ENCODE peak calls at places on chromosomes 13 and 19, in nine cellular contexts. S is CD4-positive, alpha-beta memory T cell; G is prostate gland; A is colonic mucosa; T is heart left ventricle; D is stomach; E is tibial artery; F is CD8-positive, alpha-beta T cell; N is ovary. X is an unnamed sample. For H3K9me3 and H3K4me1, the result is how much of the 10 kb centered on the place peaks cover.

GRCh38 chr13:31073859-31074718 is 87.6 kb downstream of the HSPH1 start:
- DNase-seq in S (peak), G (peak), A (no peak), T (no peak), D (no peak), E (no peak), F (no peak), N (no peak), X (no peak)

GRCh38 chr19:18481505-18482222 is 40.2 kb downstream of the ELL start:
- DNase-seq in S (no peak), G (no peak), A (no peak), T (no peak), D (no peak), E (no peak), F (no peak), N (no peak), X (no peak)

GRCh38 chr13:76735641-76736040 is 150.6 kb downstream of the KCTD12 start:
- DNase-seq in S (no peak), G (no peak), A (no peak), T (no peak), D (no peak), E (no peak), F (no peak), N (no peak), X (no peak)

GRCh38 chr19:35612559-35613321 is at the start of gene HAUS5:
- DNase-seq in S (peak), G (peak), A (peak), T (peak), D (peak), E (peak), F (peak), N (peak), X (peak)

GRCh38 chr19:51690359-51691121 is 2.6 kb upstream of the SPACA6 start:
- DNase-seq in S (peak), G (peak), A (peak), T (peak), D (peak), E (no peak), F (peak), N (peak), X (peak)

GRCh38 chr19:30309983-30310805 is 62.0 kb upstream of the ZNF536 start:
- DNase-seq in S (no peak), G (no peak), A (no peak), T (no peak), D (no peak), E (no peak), F (no peak), N (no peak), X (no peak)

GRCh38 chr19:18996351-18996750 is 37.0 kb downstream of the SUGP2 start:
- DNase-seq in S (no peak), G (no peak), A (no peak), T (no peak), D (no peak), E (no peak), F (no peak), N (no peak), X (no peak)

GRCh38 chr19:50568321-50569022 is at the start of gene LRRC4B:
- DNase-seq in S (no peak), G (no peak), A (no peak), T (no peak), D (no peak), E (no peak), F (no peak), N (no peak), X (no peak)

GRCh38 chr19:4983346-4984105 is 14.6 kb downstream of the KDM4B start:
- DNase-seq in S (no peak), G (no peak), A (no peak), T (no peak), D (no peak), E (no peak), F (no peak), N (peak), X (no peak)

GRCh38 chr13:75161804-75162203 is 320.2 kb downstream of the TBC1D4 start:
- DNase-seq in S (no peak), G (no peak), A (no peak), T (no peak), D (no peak), E (no peak), F (no peak), N (no peak), X (no peak)

GRCh38 chr13:111573801-111574200 is 253.4 kb downstream of the TEX29 start:
- DNase-seq in S (no peak), G (no peak), A (no peak), T (no peak), D (no peak), E (no peak), F (no peak), N (no peak), X (no peak)

GRCh38 chr13:46720189-46720588 is 76.8 kb downstream of the ESD start:
- DNase-seq in S (no peak), G (no peak), A (no peak), T (no peak), D (no peak), E (no peak), F (no peak), N (no peak), X (no peak)

GRCh38 chr13:90201198-90201597 is 1146.3 kb upstream of the MIR17HG start:
- DNase-seq in S (no peak), G (no peak), A (no peak), T (peak), D (no peak), E (no peak), F (no peak), N (no peak), X (no peak)

GRCh38 chr19:11196406-11197287 is 698 bp downstream of the KANK2 start:
- DNase-seq in S (no peak), G (no peak), A (peak), T (peak), D (peak), E (no peak), F (no peak), N (peak), X (peak)

GRCh38 chr19:45125360-45125759 is 32.4 kb downstream of the PPP1R37 start:
- DNase-seq in S (no peak), G (no peak), A (no peak), T (no peak), D (no peak), E (no peak), F (no peak), N (no peak), X (no peak)

GRCh38 chr13:69287050-69287698 is 820.5 kb upstream of the ATXN8OS start:
- DNase-seq in S (no peak), G (no peak), A (no peak), T (no peak), D (no peak), E (no peak), F (no peak), N (no peak), X (no peak)
- H3K9me3 ChIP-seq in S (under half), G (under half), A (under half), T (under half), D (under half), E (under half), F (under half), N (under half), X (under half)

GRCh38 chr19:1261512-1261862 is 7.6 kb upstream of the CIRBP start:
- DNase-seq in S (no peak), G (no peak), A (no peak), T (no peak), D (no peak), E (no peak), F (no peak), N (peak), X (no peak)

GRCh38 chr19:1259206-1259872 is 9.8 kb upstream of the CIRBP start:
- DNase-seq in S (peak), G (peak), A (peak), T (peak), D (peak), E (peak), F (peak), N (peak), X (peak)

GRCh38 chr19:1260749-1261511 is 8.2 kb upstream of the CIRBP start:
- DNase-seq in S (peak), G (peak), A (peak), T (peak), D (peak), E (peak), F (peak), N (peak), X (peak)

GRCh38 chr19:1258707-1259205 is 10.4 kb downstream of the MIDN start:
- DNase-seq in S (no peak), G (no peak), A (no peak), T (no peak), D (no peak), E (no peak), F (no peak), N (no peak), X (no peak)

DNA sequence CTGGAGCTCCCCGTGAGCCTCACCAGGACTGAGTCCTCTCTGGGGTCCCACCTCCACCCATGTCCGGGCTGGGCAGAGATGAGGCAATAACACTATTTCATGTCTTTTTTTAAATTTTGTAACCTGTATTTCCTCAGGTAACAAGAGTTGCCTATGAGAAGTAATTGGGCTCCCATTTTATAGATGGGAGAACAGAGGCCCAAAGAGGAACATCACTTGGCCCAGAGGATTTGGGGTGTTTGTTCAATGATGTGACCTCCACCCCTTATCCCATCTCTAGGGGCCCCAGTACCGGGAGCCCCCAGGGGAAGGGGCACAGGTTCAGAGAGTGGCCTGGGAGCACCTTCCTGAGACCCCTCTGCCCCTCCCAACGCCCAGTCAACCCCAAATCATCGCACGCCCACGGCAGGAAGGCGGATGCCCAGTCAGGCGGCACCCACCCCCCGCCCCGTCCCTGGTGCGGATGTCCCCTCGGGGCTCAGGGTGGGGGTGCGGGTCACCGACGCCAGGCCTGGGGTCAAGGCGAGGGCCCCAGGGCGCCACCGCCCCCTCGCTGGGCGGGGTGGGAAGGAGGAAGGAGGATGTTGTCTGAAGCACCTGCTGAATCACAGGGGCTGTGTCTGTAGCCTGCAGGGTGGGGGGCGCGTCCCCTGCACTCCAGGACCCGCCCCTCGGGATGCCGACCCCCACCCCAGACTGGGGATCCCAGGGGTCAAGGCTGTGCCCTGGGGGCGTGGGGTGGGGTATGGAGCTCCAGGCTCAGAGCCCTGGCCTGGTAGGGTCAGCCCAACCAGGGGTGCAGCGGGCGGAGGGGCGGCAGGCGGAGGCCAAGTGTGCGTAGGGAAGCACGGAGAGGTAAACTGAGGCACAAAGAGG is 9.0 kb upstream of the CIRBP start:
- DNase-seq in S (peak), G (no peak), A (peak), T (peak), D (no peak), E (no peak), F (no peak), N (peak), X (no peak)
- H3K4me1 ChIP-seq in S (half or more), G (under half), A (under half), T (half or more), D (half or more), E (under half), F (half or more), N (under half), X (under half)

GRCh38 chr19:36894849-36895383 is 21.2 kb downstream of the ZNF829 start:
- DNase-seq in S (no peak), G (no peak), A (no peak), T (no peak), D (no peak), E (no peak), F (no peak), N (no peak), X (no peak)

GRCh38 chr19:36891768-36892357 is 24.2 kb downstream of the ZNF829 start:
- DNase-seq in S (no peak), G (no peak), A (no peak), T (no peak), D (no peak), E (no peak), F (no peak), N (no peak), X (no peak)
- H3K9me3 ChIP-seq in S (under half), G (under half), A (under half), T (half or more), D (half or more), E (half or more), F (half or more), N (half or more), X (under half)

DNA sequence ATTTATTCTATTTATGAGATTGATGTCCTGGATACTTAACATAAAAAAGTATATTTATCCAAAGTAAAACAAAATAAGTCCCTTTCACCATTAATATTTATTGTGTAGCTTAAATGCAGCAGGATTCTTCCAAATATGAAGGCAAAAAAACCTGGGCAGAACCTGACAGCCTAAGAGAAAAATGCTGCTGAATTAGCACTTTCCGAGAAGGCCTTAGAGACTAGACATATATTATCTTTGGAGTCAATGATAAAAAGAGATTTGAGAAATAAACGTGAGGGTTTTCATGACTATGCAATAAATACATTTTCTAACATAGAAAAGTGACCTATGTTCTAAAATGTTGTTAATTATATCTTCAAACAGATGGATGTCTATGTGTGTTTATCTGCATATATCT is 566.9 kb downstream of the PCDH9 start:
- DNase-seq in S (no peak), G (no peak), A (no peak), T (no peak), D (no peak), E (no peak), F (no peak), N (no peak), X (no peak)
- H3K4me1 ChIP-seq in S (under half), G (under half), A (under half), T (under half), D (under half), E (under half), F (under half), N (under half), X (under half)

DNA sequence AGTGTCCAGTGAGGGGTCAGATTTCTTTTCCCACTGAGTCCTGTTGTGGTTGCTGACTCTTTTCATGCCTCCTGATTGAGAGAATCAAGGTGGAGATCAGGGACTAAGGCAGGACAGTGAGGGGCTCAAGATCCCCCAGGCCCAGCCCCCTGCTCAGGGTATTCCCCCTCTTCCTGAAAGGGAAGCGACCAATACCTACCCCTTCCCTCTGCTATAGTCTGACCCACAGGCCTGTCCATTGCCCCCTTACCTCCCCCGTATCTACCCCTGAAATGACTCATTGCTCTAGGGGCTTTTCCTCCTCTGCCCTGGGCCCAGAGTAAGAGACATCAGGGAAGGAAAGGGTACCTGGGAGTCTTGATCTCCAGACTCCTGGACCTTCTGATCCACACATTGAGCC is 1320.5 kb downstream of the UQCRFS1 start:
- DNase-seq in S (no peak), G (no peak), A (no peak), T (no peak), D (no peak), E (no peak), F (no peak), N (no peak), X (no peak)
- H3K9me3 ChIP-seq in S (under half), G (under half), A (under half), T (under half), D (under half), E (under half), F (under half), N (under half), X (under half)

GRCh38 chr13:27599845-27600553 is 20.3 kb downstream of the LNX2 start:
- DNase-seq in S (no peak), G (no peak), A (no peak), T (peak), D (peak), E (no peak), F (no peak), N (no peak), X (no peak)

GRCh38 chr13:27600712-27601111 is 19.6 kb downstream of the LNX2 start:
- DNase-seq in S (no peak), G (no peak), A (no peak), T (no peak), D (no peak), E (no peak), F (no peak), N (no peak), X (no peak)

GRCh38 chr13:27601771-27602170 is 18.6 kb downstream of the LNX2 start:
- DNase-seq in S (no peak), G (no peak), A (no peak), T (no peak), D (no peak), E (no peak), F (no peak), N (no peak), X (no peak)

GRCh38 chr13:27599096-27599495 is 21.2 kb downstream of the LNX2 start:
- DNase-seq in S (no peak), G (no peak), A (no peak), T (no peak), D (no peak), E (no peak), F (no peak), N (no peak), X (no peak)

DNA sequence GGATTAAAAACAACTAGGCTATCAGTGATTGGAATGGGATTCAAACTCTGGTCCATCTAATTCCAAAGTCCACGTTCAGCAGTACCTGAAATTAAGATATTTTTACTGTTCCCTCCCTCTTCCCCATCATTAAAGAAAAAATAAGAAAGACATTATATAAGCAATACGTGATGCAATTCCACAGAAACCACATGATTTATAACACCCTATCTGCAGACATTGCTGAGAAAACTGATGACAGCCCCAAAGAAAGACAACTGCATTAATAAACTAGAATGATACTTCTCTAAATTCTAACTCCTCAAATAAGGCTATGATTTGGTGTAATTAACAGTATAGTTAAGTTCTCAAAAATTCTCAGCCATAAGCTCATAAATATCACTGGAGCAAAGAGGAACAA is 19.1 kb downstream of the LNX2 start:
- DNase-seq in S (no peak), G (no peak), A (no peak), T (no peak), D (no peak), E (no peak), F (no peak), N (no peak), X (no peak)
- H3K4me1 ChIP-seq in S (under half), G (under half), A (under half), T (under half), D (under half), E (under half), F (under half), N (under half), X (under half)

DNA sequence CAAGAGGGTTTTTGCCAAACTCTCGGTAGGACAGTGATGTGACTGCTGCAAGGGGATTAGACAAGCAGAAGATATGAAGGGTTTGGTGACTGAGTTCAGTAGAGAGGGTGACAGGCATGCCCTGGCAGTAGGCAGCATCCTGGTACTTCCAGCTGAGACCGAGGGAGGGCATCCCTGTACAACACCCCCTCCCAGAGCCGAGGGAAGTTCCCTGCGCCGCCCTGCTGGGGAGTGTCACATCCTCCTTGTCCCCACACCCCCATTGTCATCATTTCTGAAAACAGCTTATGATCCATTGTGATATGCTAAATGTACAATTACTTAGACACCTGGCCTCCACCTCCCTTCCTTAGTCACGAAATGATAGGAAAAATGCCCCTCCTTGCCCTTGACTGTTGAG is 14.6 kb downstream of the ZNF544 start:
- DNase-seq in S (no peak), G (no peak), A (no peak), T (no peak), D (no peak), E (no peak), F (no peak), N (no peak), X (no peak)
- H3K9me3 ChIP-seq in S (under half), G (under half), A (under half), T (half or more), D (half or more), E (half or more), F (under half), N (half or more), X (under half)

X was measured in lung.